ENCODE peak calls at places on chromosomes 5 and 9, in five cellular contexts. C is NCI-H1092, O is EL, P is NCI-H146, K is naive B cell. M is an unnamed sample.
A peak's percentile ranks its signal among the peaks of the same experiment; 100 is the strongest.

GRCh38 chr9:133490201-133490681 is 11.3 kb upstream of the SLC2A6 start:
- DNase-seq in C (no peak), P (no peak), O (no peak), K (no peak), M (no peak)

GRCh38 chr9:101397746-101398334 is 578 bp downstream of the MRPL50 start:
- DNase-seq in K (no peak), O (no peak), C (no peak), P (peak; percentile 5), M (no peak)

GRCh38 chr5:126656397-126657007 is 55.8 kb downstream of the PHAX start:
- DNase-seq in K (peak; percentile 8), P (peak; percentile 3), C (no peak), O (peak; percentile 49), M (no peak)

GRCh38 chr5:115069087-115069968 is 100.4 kb downstream of the TRIM36 start:
- DNase-seq in C (no peak), K (peak; percentile 1), O (peak; percentile 45), P (peak; percentile 54), M (no peak)

GRCh38 chr9:70479880-70480291 is 65.4 kb upstream of the KLF9 start:
- DNase-seq in C (peak; percentile 57), K (no peak), P (no peak), O (peak; percentile 74), M (no peak)

GRCh38 chr5:170056561-170057267 is 49.0 kb upstream of the FOXI1 start:
- DNase-seq in C (no peak), K (no peak), P (no peak), O (peak; percentile 37), M (no peak)

GRCh38 chr5:149863830-149864229 is 80.8 kb downstream of the PDE6A start:
- DNase-seq in O (no peak), C (no peak), P (no peak), K (no peak), M (no peak)

GRCh38 chr9:128724744-128725211 is 851 bp upstream of the ZDHHC12 start:
- DNase-seq in P (peak; percentile 80), K (no peak), O (peak; percentile 89), C (peak; percentile 30), M (no peak)

GRCh38 chr5:72007336-72008111 is 99.8 kb upstream of the MAP1B start:
- DNase-seq in P (no peak), K (no peak), C (no peak), O (no peak), M (no peak)

GRCh38 chr5:39076757-39077475 is 2.7 kb upstream of the RICTOR start:
- DNase-seq in P (no peak), K (peak; percentile 71), C (no peak), O (peak; percentile 75), M (no peak)

GRCh38 chr5:112059601-112060135 is 302.7 kb upstream of the NREP start:
- DNase-seq in C (no peak), O (no peak), K (no peak), P (no peak), M (no peak)

M was measured in NCI-H2107.